ENCODE peak calls at places on chromosome 11, in four cellular contexts. One of them, this sample, is unnamed.

GRCh38 chr11:124470516-124471231 is 25.2 kb upstream of the OR8B8 start:
- DNase-seq in anterior cingulate cortex: no peak
- DNase-seq in BJ: no peak
- DNase-seq in stromal cell of bone marrow: no peak
- DNase-seq in this sample: no peak

GRCh38 chr11:127345819-127346459 is 345.4 kb upstream of the KIRREL3 start:
- DNase-seq in stromal cell of bone marrow: peak
- DNase-seq in BJ: no peak
- DNase-seq in anterior cingulate cortex: peak
- DNase-seq in this sample: peak

GRCh38 chr11:64545605-64546004 is 45.4 kb upstream of the SLC22A12 start:
- DNase-seq in BJ: no peak
- DNase-seq in anterior cingulate cortex: no peak
- DNase-seq in stromal cell of bone marrow: peak
- DNase-seq in this sample: no peak

GRCh38 chr11:34318111-34319037 is 39.4 kb downstream of the ABTB2 start:
- DNase-seq in anterior cingulate cortex: no peak
- DNase-seq in stromal cell of bone marrow: no peak
- DNase-seq in BJ: no peak
- DNase-seq in this sample: no peak

GRCh38 chr11:33479216-33479615 is 221.4 kb downstream of the C11orf91 start:
- DNase-seq in BJ: no peak
- DNase-seq in anterior cingulate cortex: no peak
- DNase-seq in stromal cell of bone marrow: no peak
- DNase-seq in this sample: peak

GRCh38 chr11:112186304-112186703 is 11.0 kb downstream of the BCO2 start:
- DNase-seq in stromal cell of bone marrow: no peak
- DNase-seq in anterior cingulate cortex: no peak
- DNase-seq in BJ: no peak
- DNase-seq in this sample: no peak

GRCh38 chr11:15073361-15074205 is at the start of gene CALCB:
- DNase-seq in stromal cell of bone marrow: no peak
- DNase-seq in anterior cingulate cortex: no peak
- DNase-seq in BJ: no peak
- DNase-seq in this sample: peak

GRCh38 chr11:64803846-64804345 is 882 bp upstream of the MAP4K2 start:
- DNase-seq in anterior cingulate cortex: no peak
- DNase-seq in BJ: no peak
- DNase-seq in stromal cell of bone marrow: no peak
- DNase-seq in this sample: no peak

GRCh38 chr11:102267602-102268001 is 49.7 kb upstream of the BIRC3 start:
- DNase-seq in stromal cell of bone marrow: no peak
- DNase-seq in anterior cingulate cortex: no peak
- DNase-seq in BJ: no peak
- DNase-seq in this sample: no peak

GRCh38 chr11:118714816-118715215 is 35.4 kb upstream of the TREH start:
- DNase-seq in stromal cell of bone marrow: no peak
- DNase-seq in anterior cingulate cortex: no peak
- DNase-seq in BJ: no peak
- DNase-seq in this sample: no peak

GRCh38 chr11:15591112-15591537 is 476.4 kb downstream of the INSC start:
- DNase-seq in BJ: no peak
- DNase-seq in stromal cell of bone marrow: no peak
- DNase-seq in anterior cingulate cortex: no peak
- DNase-seq in this sample: no peak

This sample was measured in cerebellum.